ENCODE peak calls at places on chromosomes 3 and 15, in seven cellular contexts. B, S, E, C, M, Y and T are unnamed samples.

GRCh38 chr15:49815937-49816336 is 195.1 kb downstream of the DTWD1 start:
- DNase-seq in C (peak), E (no peak), S (no peak), Y (no peak), M (no peak), B (no peak), T (no peak)

GRCh38 chr15:48358229-48358641 is 27.0 kb downstream of the DUT start:
- DNase-seq in B (no peak), S (no peak), C (peak), Y (no peak), M (no peak), E (no peak), T (no peak)

GRCh38 chr3:124837065-124837464 is 50.1 kb downstream of the ITGB5 start:
- DNase-seq in S (no peak), E (no peak), M (no peak), B (no peak), Y (no peak), C (no peak), T (no peak)

GRCh38 chr15:25456196-25456595 is 17.4 kb upstream of the UBE3A start:
- DNase-seq in B (no peak), Y (no peak), M (no peak), E (no peak), S (no peak), C (no peak), T (no peak)

GRCh38 chr3:12138044-12138443 is 20.7 kb downstream of the TIMP4 start:
- DNase-seq in M (peak), C (no peak), B (no peak), S (no peak), Y (no peak), E (no peak), T (no peak)

GRCh38 chr3:127032296-127032990 is 49.5 kb downstream of the PLXNA1 start:
- DNase-seq in S (no peak), B (no peak), Y (no peak), M (no peak), C (no peak), E (no peak), T (no peak)

GRCh38 chr3:56302417-56302816 is 165.8 kb downstream of the ERC2 start:
- DNase-seq in B (no peak), C (no peak), S (no peak), M (no peak), Y (no peak), E (no peak), T (no peak)

GRCh38 chr15:75646944-75647364 is 758 bp upstream of the SNX33 start:
- DNase-seq in C (no peak), M (no peak), B (no peak), Y (peak), E (no peak), S (peak), T (no peak)

GRCh38 chr3:21466491-21466890 is 284.5 kb downstream of the ZNF385D start:
- DNase-seq in Y (no peak), B (no peak), C (peak), S (no peak), M (no peak), E (no peak), T (no peak)

GRCh38 chr15:65869954-65870871 is 922 bp downstream of the RAB11A start:
- DNase-seq in E (no peak), M (no peak), C (peak), S (peak), Y (peak), B (peak), T (no peak)

GRCh38 chr3:153980252-153980590 is 141.0 kb upstream of the ARHGEF26 start:
- DNase-seq in C (no peak), E (no peak), Y (no peak), S (no peak), M (no peak), B (peak), T (no peak)

GRCh38 chr15:35305906-35306305 is 220.8 kb upstream of the NANOGP8 start:
- DNase-seq in E (peak), M (no peak), S (no peak), Y (no peak), C (peak), B (no peak), T (no peak)

GRCh38 chr3:56673781-56674457 is 9.1 kb downstream of the TASOR start:
- DNase-seq in B (no peak), C (no peak), S (no peak), Y (no peak), E (no peak), M (peak), T (no peak)

GRCh38 chr3:189766416-189766815 is 135.2 kb downstream of the TP63 start:
- DNase-seq in S (no peak), Y (no peak), M (no peak), C (no peak), B (no peak), E (no peak), T (no peak)

GRCh38 chr3:137224464-137224863 is 266.7 kb downstream of the IL20RB start:
- DNase-seq in E (no peak), M (no peak), S (no peak), B (no peak), C (no peak), Y (no peak), T (no peak)

GRCh38 chr15:67082007-67082536 is 16.7 kb downstream of the SMAD3 start:
- DNase-seq in S (peak), M (no peak), B (no peak), E (no peak), C (no peak), Y (peak), T (no peak)

GRCh38 chr3:44439499-44440295 is 37.8 kb downstream of the ZNF445 start:
- DNase-seq in B (no peak), C (peak), S (peak), M (peak), E (no peak), Y (peak), T (peak)

GRCh38 chr3:60301142-60301541 is 950.1 kb downstream of the FHIT start:
- DNase-seq in C (peak), B (no peak), Y (no peak), M (no peak), S (no peak), E (peak), T (no peak)

GRCh38 chr15:30992465-30992864 is 1.0 kb upstream of the MTMR10 start:
- DNase-seq in C (no peak), B (no peak), E (no peak), Y (no peak), S (no peak), M (no peak), T (no peak)
- TF ChIP-seq CTCF in C (no peak), B (no peak), E (no peak), Y (no peak), S (no peak), M (no peak), T (no peak)

GRCh38 chr15:52527898-52528464 is 699 bp downstream of the MYO5A start:
- DNase-seq in M (no peak), S (peak), C (peak), B (peak), E (no peak), Y (no peak), T (no peak)

GRCh38 chr15:52529289-52529929 is 729 bp upstream of the MYO5A start:
- DNase-seq in Y (no peak), B (no peak), M (no peak), C (no peak), E (no peak), S (peak), T (no peak)

GRCh38 chr15:52529940-52530339 is 1.3 kb upstream of the MYO5A start:
- DNase-seq in E (no peak), M (no peak), S (no peak), C (no peak), B (no peak), Y (no peak), T (no peak)

GRCh38 chr15:52527196-52527897 is 1.3 kb downstream of the MYO5A start:
- DNase-seq in M (no peak), B (no peak), Y (no peak), S (no peak), C (no peak), E (no peak), T (no peak)

GRCh38 chr15:52528465-52529288 is at the start of gene MYO5A:
- DNase-seq in B (peak), C (peak), Y (peak), M (peak), S (peak), E (no peak), T (no peak)
- TF ChIP-seq CTCF in B (peak), C (no peak), Y (peak), M (no peak), S (no peak), E (no peak), T (no peak)

GRCh38 chr3:177608443-177608842 is 411.2 kb upstream of the TBL1XR1 start:
- DNase-seq in S (no peak), Y (no peak), M (no peak), C (no peak), B (no peak), E (no peak), T (no peak)

GRCh38 chr3:177611781-177612389 is 414.6 kb upstream of the TBL1XR1 start:
- DNase-seq in M (no peak), S (no peak), Y (no peak), E (no peak), C (no peak), B (no peak), T (no peak)

GRCh38 chr3:177609613-177610012 is 412.3 kb upstream of the TBL1XR1 start:
- DNase-seq in B (no peak), E (no peak), M (no peak), S (no peak), C (no peak), Y (no peak), T (no peak)

GRCh38 chr3:177610677-177611654 is 413.7 kb upstream of the TBL1XR1 start:
- DNase-seq in C (peak), B (no peak), E (no peak), S (no peak), Y (peak), M (no peak), T (peak)

GRCh38 chr3:177610262-177610661 is 413.0 kb upstream of the TBL1XR1 start:
- DNase-seq in E (no peak), Y (no peak), M (no peak), S (no peak), B (no peak), C (no peak), T (no peak)
- TF ChIP-seq CTCF in E (no peak), Y (no peak), M (no peak), S (no peak), B (no peak), C (no peak), T (no peak)

GRCh38 chr3:181278468-181279238 is 289.1 kb upstream of the DNAJC19 start:
- DNase-seq in E (no peak), S (no peak), Y (no peak), C (no peak), B (no peak), M (no peak), T (no peak)
- TF ChIP-seq CTCF in E (peak), S (peak), Y (no peak), C (no peak), B (no peak), M (no peak), T (no peak)

GRCh38 chr3:54538346-54538745 is 389.5 kb downstream of the LRTM1 start:
- DNase-seq in M (no peak), E (no peak), S (no peak), B (no peak), Y (no peak), C (no peak), T (no peak)
- TF ChIP-seq CTCF in M (no peak), E (no peak), S (no peak), B (no peak), Y (no peak), C (no peak), T (no peak)

DNA sequence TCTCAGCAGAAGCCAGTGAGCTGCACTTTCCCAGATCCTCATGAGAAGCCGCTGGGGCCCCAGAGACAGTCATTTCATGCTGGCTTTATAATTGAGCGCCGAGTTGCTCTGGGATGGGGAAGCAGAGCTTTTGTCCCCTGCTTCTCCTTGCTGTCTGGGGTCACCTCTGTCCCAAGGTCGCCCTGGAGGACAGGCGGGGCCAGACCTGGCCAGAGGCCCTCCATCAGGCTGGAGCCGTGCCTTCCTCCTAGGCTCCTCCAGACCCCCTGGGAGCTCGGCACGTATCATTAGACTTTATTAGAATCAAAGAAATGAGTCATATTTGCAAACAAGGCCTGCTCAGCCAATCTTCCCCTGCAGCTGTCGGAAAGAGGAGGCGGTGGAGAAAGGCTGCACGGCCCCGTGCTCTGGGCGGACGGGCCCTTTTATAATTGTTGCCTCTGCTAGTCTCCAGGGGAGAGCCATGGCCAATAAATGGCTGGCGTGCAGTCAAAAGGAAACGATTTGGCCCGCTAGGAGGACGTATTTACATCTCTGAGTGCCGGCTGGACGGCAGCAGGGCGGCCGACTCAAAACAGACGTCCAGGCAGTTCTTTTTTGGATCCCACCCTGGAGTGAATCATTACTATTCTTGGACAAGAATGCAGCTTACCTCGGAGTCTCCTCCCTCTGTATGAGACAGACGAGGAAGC is 50.4 kb downstream of the SLC6A6 start:
- DNase-seq in E (peak), Y (peak), M (no peak), C (peak), B (peak), S (no peak), T (peak)
- TF ChIP-seq CTCF in E (peak), Y (peak), M (no peak), C (no peak), B (peak), S (no peak), T (no peak)

DNA sequence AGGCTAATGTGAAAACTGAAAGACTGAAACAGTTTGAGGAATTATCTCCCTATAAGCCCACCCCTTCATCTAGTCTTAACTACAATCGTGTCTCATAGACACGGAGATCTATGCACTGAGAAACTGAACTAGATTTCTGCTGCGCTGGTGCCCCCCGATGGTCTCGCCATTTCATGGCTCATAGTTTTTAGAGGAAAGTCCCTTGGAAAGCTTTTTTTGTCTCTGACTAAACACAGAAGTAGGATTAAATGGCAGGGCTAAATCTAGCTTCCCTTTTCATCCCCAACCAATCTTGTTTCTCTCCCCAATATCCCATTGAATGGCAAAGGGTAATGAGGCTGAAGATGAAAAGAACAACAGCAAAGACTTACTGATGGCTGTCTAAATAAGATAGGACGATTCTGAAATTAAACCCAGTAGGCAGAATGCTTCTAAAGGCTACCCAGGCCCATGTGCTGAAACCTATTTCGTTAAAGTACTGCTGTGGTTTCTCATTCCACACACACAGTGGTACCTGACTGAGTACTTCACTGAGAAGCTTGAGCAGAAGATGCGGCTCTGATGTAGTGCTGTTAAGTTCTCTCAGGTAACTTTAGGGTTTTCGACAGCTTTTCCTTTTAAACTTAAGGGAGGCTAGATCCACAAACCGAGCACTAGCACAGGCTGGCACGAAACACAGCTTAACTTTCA is 142.7 kb downstream of the GADL1 start:
- DNase-seq in C (peak), M (no peak), E (no peak), S (no peak), B (no peak), Y (peak), T (no peak)
- TF ChIP-seq CTCF in C (no peak), M (no peak), E (peak), S (peak), B (no peak), Y (peak), T (no peak)

DNA sequence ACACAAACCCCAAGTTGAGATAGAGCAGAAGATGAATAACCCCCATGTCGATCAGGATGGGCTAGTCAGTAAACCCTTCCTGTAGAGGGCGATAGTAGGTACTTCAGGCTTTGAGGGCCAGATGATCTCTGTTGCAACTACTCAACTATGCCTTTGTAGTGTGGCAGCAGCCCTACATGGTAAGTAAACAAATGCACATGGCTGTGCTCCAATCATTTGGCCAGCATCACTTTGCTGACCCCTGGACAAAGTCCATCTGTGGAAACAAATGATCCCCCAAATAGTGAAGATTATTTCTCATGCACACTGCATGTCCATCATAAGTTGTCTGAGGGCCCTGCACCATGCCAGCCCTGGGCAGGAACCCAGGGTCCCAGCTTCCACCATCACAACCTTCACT is 402.2 kb upstream of the PROK2 start:
- DNase-seq in B (no peak), E (no peak), M (no peak), Y (no peak), S (no peak), C (no peak), T (no peak)
- TF ChIP-seq CTCF in B (no peak), E (peak), M (no peak), Y (no peak), S (peak), C (no peak), T (no peak)